ENCODE peak calls at places on chromosomes 4 and X, in seven cellular contexts. V is tibial artery, L is T-helper 1 cell, O is breast epithelium, F is cortex of kidney, W is GM12878, Q is substantia nigra. I is an unnamed sample.

GRCh38 chr4:155638195-155638960 is 28.3 kb upstream of the GUCY1A1 start:
- DNase-seq in V (no peak), L (no peak), O (no peak), F (no peak), W (no peak), Q (no peak), I (no peak)

GRCh38 chr4:153513596-153513995 is 47.4 kb downstream of the TMEM131L start:
- DNase-seq in V (no peak), L (no peak), O (no peak), F (no peak), W (no peak), Q (no peak), I (no peak)

GRCh38 chrX:87583679-87584078 is 66.1 kb downstream of the KLHL4 start:
- DNase-seq in V (no peak), L (no peak), O (no peak), F (no peak), W (no peak), Q (no peak), I (no peak)

GRCh38 chr4:76958891-76959290 is 9.3 kb downstream of the SEPTIN11 start:
- DNase-seq in V (no peak), L (no peak), O (no peak), F (no peak), W (no peak), Q (no peak), I (no peak)

GRCh38 chr4:120163895-120164294 is 97.2 kb upstream of the MAD2L1 start:
- DNase-seq in V (no peak), L (no peak), O (no peak), F (no peak), W (no peak), Q (no peak), I (no peak)

GRCh38 chr4:26326791-26327190 is 6.0 kb downstream of the RBPJ start:
- DNase-seq in V (no peak), L (no peak), O (no peak), F (no peak), W (no peak), Q (no peak), I (no peak)

GRCh38 chrX:40182095-40182494 is 84.3 kb upstream of the BCOR start:
- DNase-seq in V (no peak), L (no peak), O (no peak), F (no peak), W (no peak), Q (no peak), I (no peak)

GRCh38 chr4:39026096-39026495 is 6.1 kb downstream of the TMEM156 start:
- DNase-seq in V (no peak), L (no peak), O (no peak), F (no peak), W (no peak), Q (no peak), I (no peak)

GRCh38 chr4:7512946-7513345 is 78.2 kb upstream of the PSAPL1 start:
- DNase-seq in V (no peak), L (no peak), O (no peak), F (no peak), W (no peak), Q (no peak), I (no peak)

GRCh38 chr4:120850048-120850599 is 72.4 kb downstream of the PRDM5 start:
- DNase-seq in V (no peak), L (no peak), O (no peak), F (no peak), W (no peak), Q (no peak), I (no peak)

GRCh38 chr4:146585761-146586333 is 52.8 kb upstream of the POU4F2 start:
- DNase-seq in V (no peak), L (no peak), O (no peak), F (no peak), W (no peak), Q (no peak), I (no peak)

GRCh38 chr4:137393043-137393442 is 139.3 kb downstream of the PCDH18 start:
- DNase-seq in V (no peak), L (no peak), O (no peak), F (no peak), W (no peak), Q (no peak), I (peak)

GRCh38 chr4:24104173-24104572 is 214.3 kb upstream of the PPARGC1A start:
- DNase-seq in V (no peak), L (no peak), O (no peak), F (no peak), W (no peak), Q (no peak), I (no peak)

GRCh38 chr4:55635282-55635681 is 816 bp downstream of the NMU start:
- DNase-seq in V (no peak), L (no peak), O (no peak), F (no peak), W (no peak), Q (no peak), I (no peak)

GRCh38 chr4:165209796-165210195 is 2.4 kb downstream of the KLHL2 start:
- DNase-seq in V (no peak), L (no peak), O (no peak), F (no peak), W (no peak), Q (no peak), I (no peak)

GRCh38 chr4:121034010-121034409 is 38.3 kb downstream of the NDNF start:
- DNase-seq in V (peak), L (no peak), O (no peak), F (no peak), W (no peak), Q (no peak), I (no peak)

GRCh38 chrX:107826286-107827136 is 845 bp downstream of the MID2 start:
- DNase-seq in V (no peak), L (peak), O (peak), F (no peak), W (no peak), Q (peak), I (peak)

GRCh38 chr4:78551420-78552351 is at the start of gene ANXA3:
- DNase-seq in V (no peak), L (no peak), O (peak), F (no peak), W (no peak), Q (no peak), I (no peak)

GRCh38 chr4:3673716-3674478 is 92.3 kb upstream of the ADRA2C start:
- DNase-seq in V (no peak), L (no peak), O (no peak), F (no peak), W (no peak), Q (no peak), I (no peak)

GRCh38 chr4:110049951-110050925 is 137.6 kb downstream of the EGF start:
- DNase-seq in V (peak), L (peak), O (no peak), F (no peak), W (peak), Q (peak), I (no peak)

GRCh38 chr4:70994069-70994366 is 569 bp downstream of the DCK start:
- DNase-seq in V (no peak), L (no peak), O (no peak), F (no peak), W (no peak), Q (no peak), I (no peak)

GRCh38 chrX:68488657-68489056 is 10.2 kb upstream of the YIPF6 start:
- DNase-seq in V (no peak), L (no peak), O (no peak), F (no peak), W (no peak), Q (no peak), I (no peak)

GRCh38 chr4:123876640-123877039 is 480.0 kb downstream of the SPRY1 start:
- DNase-seq in V (no peak), L (no peak), O (no peak), F (no peak), W (no peak), Q (no peak), I (no peak)

GRCh38 chrX:119885554-119886428 is 9.9 kb upstream of the AKAP14 start:
- DNase-seq in V (no peak), L (peak), O (no peak), F (no peak), W (no peak), Q (no peak), I (no peak)

GRCh38 chr4:81852031-81852715 is 380.5 kb upstream of the RASGEF1B start:
- DNase-seq in V (no peak), L (no peak), O (no peak), F (no peak), W (no peak), Q (no peak), I (no peak)

GRCh38 chrX:130109429-130110378 is 593 bp downstream of the ELF4 start:
- DNase-seq in V (no peak), L (no peak), O (no peak), F (no peak), W (no peak), Q (no peak), I (no peak)

GRCh38 chr4:168605411-168605810 is 108.6 kb downstream of the PALLD start:
- DNase-seq in V (no peak), L (no peak), O (no peak), F (no peak), W (no peak), Q (no peak), I (no peak)

GRCh38 chr4:37648084-37648817 is 37.9 kb downstream of the RELL1 start:
- DNase-seq in V (peak), L (no peak), O (peak), F (no peak), W (no peak), Q (no peak), I (no peak)

GRCh38 chrX:40143001-40143400 is 45.2 kb upstream of the BCOR start:
- DNase-seq in V (no peak), L (no peak), O (no peak), F (no peak), W (no peak), Q (no peak), I (no peak)

GRCh38 chr4:107046261-107046660 is 10.1 kb upstream of the DKK2 start:
- DNase-seq in V (no peak), L (no peak), O (no peak), F (no peak), W (no peak), Q (no peak), I (no peak)

GRCh38 chr4:181258569-181258968 is 984.6 kb upstream of the TENM3 start:
- DNase-seq in V (no peak), L (no peak), O (no peak), F (no peak), W (no peak), Q (no peak), I (no peak)

GRCh38 chrX:136780738-136781137 is at the start of gene ARHGEF6:
- DNase-seq in V (no peak), L (no peak), O (no peak), F (no peak), W (no peak), Q (no peak), I (no peak)

GRCh38 chr4:89489338-89489771 is 181.8 kb upstream of the GPRIN3 start:
- DNase-seq in V (peak), L (no peak), O (no peak), F (no peak), W (no peak), Q (no peak), I (no peak)

GRCh38 chr4:118948545-118949144 is 60.0 kb downstream of the SYNPO2 start:
- DNase-seq in V (no peak), L (no peak), O (no peak), F (no peak), W (no peak), Q (no peak), I (no peak)

I was measured in NCI-H1930.